ENCODE peak calls at places on chromosomes 3 and 15, in eight cellular contexts. Z, T, U, X, V, K, I and D are unnamed samples.

GRCh38 chr3:134516905-134517304 is 31.0 kb downstream of the CEP63 start:
- DNase-seq in Z (no peak), T (no peak), U (no peak), X (no peak), V (no peak), K (no peak), I (no peak), D (no peak)

GRCh38 chr3:159616234-159616825 is 372.3 kb upstream of the IL12A start:
- DNase-seq in Z (no peak), T (peak; percentile 67), U (no peak), X (peak; percentile 17), V (peak; percentile 39), K (peak; percentile 67), I (no peak), D (no peak)

GRCh38 chr15:56957812-56958406 is 39.5 kb downstream of the TCF12 start:
- DNase-seq in Z (no peak), T (no peak), U (no peak), X (no peak), V (no peak), K (no peak), I (no peak), D (no peak)

GRCh38 chr3:123809597-123809996 is 74.5 kb downstream of the MYLK start:
- DNase-seq in Z (no peak), T (no peak), U (no peak), X (no peak), V (no peak), K (no peak), I (no peak), D (no peak)

GRCh38 chr3:806006-806405 is 286.8 kb upstream of the CNTN6 start:
- DNase-seq in Z (no peak), T (no peak), U (no peak), X (no peak), V (no peak), K (no peak), I (no peak), D (no peak)

GRCh38 chr15:29668120-29668602 is 154.1 kb downstream of the TJP1 start:
- DNase-seq in Z (peak; percentile 35), T (peak; percentile 97), U (no peak), X (peak; percentile 62), V (peak; percentile 85), K (peak; percentile 71), I (peak; percentile 76), D (peak; percentile 82)

GRCh38 chr15:56964182-56964581 is 45.7 kb downstream of the TCF12 start:
- DNase-seq in Z (no peak), T (no peak), U (no peak), X (no peak), V (no peak), K (no peak), I (no peak), D (no peak)

GRCh38 chr3:35473956-35474355 is 165.4 kb upstream of the ARPP21 start:
- DNase-seq in Z (no peak), T (no peak), U (no peak), X (no peak), V (no peak), K (no peak), I (no peak), D (no peak)

GRCh38 chr3:131988209-131988608 is 46.6 kb downstream of the CPNE4 start:
- DNase-seq in Z (no peak), T (no peak), U (no peak), X (no peak), V (no peak), K (no peak), I (no peak), D (no peak)

GRCh38 chr3:25592510-25592968 is 72.2 kb downstream of the TOP2B start:
- DNase-seq in Z (peak; percentile 58), T (peak; percentile 87), U (no peak), X (peak; percentile 68), V (no peak), K (peak; percentile 67), I (peak; percentile 67), D (peak; percentile 57)

GRCh38 chr3:45907769-45908705 is 21.7 kb downstream of the CCR9 start:
- DNase-seq in Z (no peak), T (no peak), U (no peak), X (no peak), V (no peak), K (no peak), I (no peak), D (no peak)

DNA sequence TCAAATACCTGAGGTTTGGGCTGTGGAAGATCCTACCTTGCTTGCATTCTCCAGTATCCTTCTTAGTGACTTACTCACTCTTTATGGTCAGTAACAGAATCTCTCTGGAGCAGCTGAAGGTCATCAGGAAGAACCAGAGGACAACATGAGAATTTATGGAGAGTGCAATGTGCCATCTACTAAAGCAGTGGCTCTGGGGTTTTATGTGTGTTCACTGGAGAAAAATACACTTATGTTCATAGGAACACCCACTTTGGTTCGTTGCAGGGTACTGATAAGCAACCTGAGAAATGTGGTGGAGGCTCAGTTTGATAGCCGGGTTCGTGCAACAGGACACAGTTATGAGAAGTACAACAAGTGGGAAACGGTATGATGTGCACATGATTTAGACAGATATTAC is 12.8 kb downstream of the CPB1 start:
- DNase-seq in Z (no peak), T (no peak), U (no peak), X (no peak), V (no peak), K (no peak), I (no peak), D (no peak)
- TF ChIP-seq POLR2A in Z (no peak), T (no peak), U (no peak), X (no peak), V (no peak), K (no peak), I (no peak), D (no peak)

DNA sequence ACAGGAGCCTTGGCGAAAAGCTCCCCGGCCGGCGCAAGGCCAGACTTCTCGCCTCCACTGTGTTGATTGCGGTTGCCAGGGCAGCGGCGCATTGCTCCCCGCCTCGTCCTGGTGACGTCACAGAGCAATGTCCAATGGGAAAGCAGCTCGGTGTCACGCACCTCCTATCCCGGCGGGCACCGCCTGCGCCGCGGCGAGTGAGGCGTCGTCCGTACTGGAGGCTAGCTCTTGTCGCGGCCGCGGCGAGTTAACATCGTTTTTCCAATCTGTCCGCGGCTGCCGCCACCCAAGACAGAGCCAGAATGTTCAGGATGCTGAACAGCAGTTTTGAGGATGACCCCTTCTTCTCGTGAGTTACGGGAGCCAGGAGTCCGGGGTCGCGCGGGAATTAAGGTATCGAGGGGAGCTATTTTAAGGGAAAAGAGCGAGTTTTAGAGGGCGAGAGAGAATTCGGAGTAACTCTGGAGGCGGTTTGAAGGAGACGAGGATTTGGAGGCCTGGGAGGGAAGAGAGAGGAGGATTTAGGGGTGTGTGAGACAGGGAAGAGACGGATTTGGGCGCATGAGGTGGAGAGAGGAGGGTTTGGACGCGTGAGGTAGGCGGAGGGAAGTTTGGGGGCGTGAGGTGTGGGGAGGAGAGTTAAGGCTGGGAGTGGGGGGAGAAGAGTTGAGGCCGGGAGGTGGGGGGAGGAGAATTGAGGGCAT is at the start of gene MLF1:
- DNase-seq in Z (peak; percentile 97), T (peak; percentile 95), U (peak; percentile 78), X (peak; percentile 97), V (peak; percentile 92), K (peak; percentile 98), I (peak; percentile 99), D (peak; percentile 93)
- TF ChIP-seq POLR2A in Z (peak; percentile 98), T (peak; percentile 55), U (no peak), X (peak; percentile 60), V (no peak), K (peak; percentile 94), I (peak; percentile 72), D (peak; percentile 84)

GRCh38 chr3:195269375-195270078 is 1.4 kb downstream of the XXYLT1 start:
- DNase-seq in Z (no peak), T (no peak), U (no peak), X (no peak), V (no peak), K (no peak), I (no peak), D (no peak)

GRCh38 chr3:195270350-195271115 is 426 bp downstream of the XXYLT1 start:
- DNase-seq in Z (peak; percentile 69), T (peak; percentile 70), U (peak; percentile 62), X (peak; percentile 55), V (no peak), K (peak; percentile 87), I (peak; percentile 85), D (peak; percentile 55)

GRCh38 chr3:195270079-195270349 is 945 bp downstream of the XXYLT1 start:
- DNase-seq in Z (no peak), T (no peak), U (no peak), X (no peak), V (no peak), K (no peak), I (no peak), D (no peak)

GRCh38 chr3:195271859-195272243 is 892 bp upstream of the XXYLT1 start:
- DNase-seq in Z (no peak), T (no peak), U (no peak), X (no peak), V (no peak), K (no peak), I (no peak), D (no peak)

DNA sequence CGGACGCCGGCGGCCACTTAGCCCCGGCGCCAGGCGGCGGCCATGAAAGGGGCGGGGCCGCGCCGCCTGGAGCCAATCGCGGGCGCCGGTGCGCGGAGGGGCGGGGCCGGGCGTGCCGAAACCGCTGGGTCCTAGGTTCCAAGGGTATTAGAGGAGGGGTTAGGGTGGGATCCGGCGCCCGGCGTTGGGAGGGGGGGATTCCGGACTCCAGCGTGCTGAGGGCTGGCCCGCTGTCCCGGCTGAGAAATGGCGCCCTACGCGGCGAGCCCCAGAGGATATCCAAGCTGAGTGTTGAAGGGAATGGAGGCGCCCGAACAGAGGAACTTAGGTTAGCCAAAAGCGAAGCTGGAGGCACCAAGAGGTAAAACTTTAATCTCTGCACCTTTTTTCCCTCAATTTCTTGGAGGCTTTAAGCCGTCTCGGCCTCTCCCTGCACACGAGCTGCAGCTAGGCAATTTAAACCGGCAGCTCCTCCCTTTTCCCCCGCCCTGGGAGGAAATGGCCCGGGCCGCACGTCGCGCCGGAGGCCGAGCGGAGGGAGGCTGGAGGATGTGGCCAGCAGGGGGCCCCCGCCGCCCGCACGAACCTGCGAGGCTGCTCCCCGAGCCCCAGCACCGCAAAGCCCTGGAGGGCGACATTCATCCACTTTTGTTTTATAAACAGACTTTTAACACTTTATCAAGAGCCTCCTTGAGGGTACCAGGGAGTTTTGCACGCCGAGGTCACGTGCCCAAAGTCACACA is at the start of gene XXYLT1:
- DNase-seq in Z (peak; percentile 83), T (peak; percentile 86), U (peak; percentile 81), X (peak; percentile 83), V (peak; percentile 88), K (peak; percentile 95), I (peak; percentile 92), D (peak; percentile 92)
- TF ChIP-seq POLR2A in Z (no peak), T (no peak), U (no peak), X (no peak), V (no peak), K (peak; percentile 52), I (no peak), D (no peak)

DNA sequence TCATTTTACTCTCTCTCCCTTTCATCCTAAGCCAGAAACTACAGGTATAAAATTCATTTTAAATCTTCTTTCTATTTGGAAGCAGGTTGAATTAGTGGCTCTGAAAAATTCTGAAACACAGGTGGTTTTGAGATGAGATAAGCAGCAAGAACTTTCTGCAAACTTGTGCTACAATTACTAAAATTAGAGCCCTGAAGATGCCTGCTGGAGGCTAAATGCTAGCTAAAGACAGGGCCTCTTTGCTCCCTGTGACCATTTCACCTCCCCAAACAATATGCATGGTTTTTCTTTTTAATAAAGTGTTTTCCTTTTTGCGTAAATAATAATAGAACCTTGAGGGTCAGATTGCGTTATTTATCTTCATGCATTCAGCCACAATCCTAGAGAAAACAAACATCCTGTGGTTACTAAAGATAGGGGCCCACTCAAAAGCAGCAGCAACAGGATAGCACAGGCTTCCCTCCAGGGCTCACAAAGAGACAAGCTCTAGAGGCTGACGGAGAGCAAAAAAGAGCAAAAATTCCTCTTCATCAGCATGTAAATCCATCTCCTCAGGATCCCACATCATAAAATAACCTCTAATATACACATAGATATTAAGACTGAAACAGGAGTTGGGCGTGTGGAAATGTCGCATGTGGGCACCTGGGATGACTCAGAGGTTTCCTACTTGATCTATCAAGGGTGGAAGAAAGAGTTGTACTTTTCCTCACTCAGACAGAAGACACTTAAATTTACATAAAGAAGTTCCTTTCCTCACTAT is 26.5 kb upstream of the CP start:
- DNase-seq in Z (no peak), T (no peak), U (no peak), X (no peak), V (no peak), K (no peak), I (no peak), D (no peak)
- TF ChIP-seq POLR2A in Z (no peak), T (no peak), U (no peak), X (no peak), V (no peak), K (no peak), I (no peak), D (no peak)